ENCODE peak calls at places on chromosomes 5 and 9, in eight cellular contexts. Y, X, R, T, K, O, H and W are unnamed samples.

GRCh38 chr5:142969624-142970439 is 199.7 kb downstream of the ARHGAP26 start:
- DNase-seq in O (no peak), R (no peak), Y (no peak), X (no peak), K (no peak), H (no peak), T (no peak), W (no peak)

GRCh38 chr9:94903961-94904421 is 177.5 kb downstream of the AOPEP start:
- DNase-seq in K (no peak), X (no peak), R (no peak), T (peak; percentile 82), H (no peak), O (no peak), Y (no peak), W (no peak)

GRCh38 chr9:92735907-92736600 is 28.6 kb downstream of the BICD2 start:
- DNase-seq in T (no peak), K (no peak), R (no peak), O (peak; percentile 17), Y (no peak), H (no peak), X (no peak), W (no peak)

GRCh38 chr5:8825161-8825757 is 720.6 kb downstream of the SEMA5A start:
- DNase-seq in O (no peak), H (no peak), X (peak; percentile 72), R (no peak), Y (no peak), T (peak; percentile 40), K (no peak), W (no peak)

GRCh38 chr5:158514353-158514960 is 585.3 kb downstream of the EBF1 start:
- DNase-seq in T (peak; percentile 13), H (no peak), X (peak; percentile 53), R (no peak), O (no peak), Y (no peak), K (no peak), W (no peak)

GRCh38 chr9:130681769-130682489 is 11.7 kb upstream of the EXOSC2 start:
- DNase-seq in K (no peak), R (peak; percentile 19), H (no peak), X (no peak), O (no peak), T (no peak), Y (no peak), W (no peak)

GRCh38 chr9:78144663-78145377 is 91.1 kb upstream of the CEP78 start:
- DNase-seq in R (no peak), K (no peak), T (no peak), Y (no peak), X (no peak), H (no peak), O (no peak), W (no peak)

GRCh38 chr5:95043234-95043633 is 241.7 kb downstream of the MCTP1 start:
- DNase-seq in T (no peak), H (no peak), K (no peak), Y (no peak), O (no peak), R (no peak), X (no peak), W (no peak)

GRCh38 chr5:83718195-83718825 is 2.3 kb downstream of the HAPLN1 start:
- DNase-seq in T (peak; percentile 73), K (no peak), O (no peak), H (peak; percentile 3), X (peak; percentile 72), Y (no peak), R (peak; percentile 7), W (no peak)

GRCh38 chr5:65926893-65927292 is 518 bp downstream of the ERBIN start:
- DNase-seq in K (peak; percentile 10), O (no peak), H (no peak), Y (no peak), T (no peak), X (no peak), R (peak; percentile 11), W (no peak)

GRCh38 chr5:16866795-16867584 is 69.1 kb downstream of the MYO10 start:
- DNase-seq in R (no peak), K (no peak), Y (no peak), H (no peak), O (peak; percentile 68), X (no peak), T (peak; percentile 72), W (no peak)

GRCh38 chr9:33939924-33940874 is 108.5 kb downstream of the UBAP2 start:
- DNase-seq in Y (no peak), T (no peak), K (no peak), X (peak; percentile 71), R (no peak), H (no peak), O (no peak), W (no peak)

GRCh38 chr5:67182406-67182805 is 14.2 kb downstream of the CD180 start:
- DNase-seq in R (no peak), Y (peak; percentile 81), O (peak; percentile 89), H (no peak), T (peak; percentile 89), K (no peak), X (no peak), W (no peak)

GRCh38 chr9:108673386-108673785 is 182.4 kb downstream of the ACTL7B start:
- DNase-seq in X (no peak), H (no peak), T (no peak), O (peak; percentile 75), R (no peak), K (no peak), Y (no peak), W (no peak)

GRCh38 chr9:91207481-91207888 is 154.2 kb downstream of the AUH start:
- DNase-seq in R (no peak), O (no peak), X (peak; percentile 19), K (peak; percentile 25), Y (no peak), H (no peak), T (peak; percentile 88), W (no peak)

GRCh38 chr5:84249918-84250635 is 134.6 kb downstream of the EDIL3 start:
- DNase-seq in Y (no peak), T (peak; percentile 79), K (no peak), R (no peak), O (no peak), H (no peak), X (peak; percentile 84), W (no peak)

GRCh38 chr5:179467441-179467840 is 82.9 kb upstream of the RUFY1 start:
- DNase-seq in T (no peak), X (no peak), K (no peak), R (no peak), Y (no peak), H (no peak), O (no peak), W (no peak)

GRCh38 chr5:81147970-81148571 is 85.1 kb upstream of the CKMT2 start:
- DNase-seq in Y (no peak), X (no peak), T (no peak), H (no peak), R (no peak), K (no peak), O (no peak), W (no peak)

GRCh38 chr9:21432640-21433425 is 7.4 kb upstream of the IFNA1 start:
- DNase-seq in H (no peak), R (no peak), O (no peak), K (no peak), T (no peak), Y (no peak), X (no peak), W (no peak)